ENCODE peak calls at places on chromosomes 3 and 15, in four cellular contexts. N, U, F and S are unnamed samples.
A peak's percentile ranks its signal among the peaks of the same experiment; 100 is the strongest.

GRCh38 chr3:117706037-117706436 is 996.5 kb downstream of the TUSC7 start:
- DNase-seq in N (peak; percentile 81), U (no peak), F (no peak), S (no peak)

GRCh38 chr3:172094621-172095557 is 55.5 kb downstream of the FNDC3B start:
- DNase-seq in N (no peak), U (peak; percentile 46), F (no peak), S (no peak)

GRCh38 chr3:74445541-74445940 is 168.9 kb downstream of the CNTN3 start:
- DNase-seq in N (no peak), U (no peak), F (no peak), S (no peak)

GRCh38 chr3:69370156-69370944 is 15.5 kb downstream of the FRMD4B start:
- DNase-seq in N (peak; percentile 79), U (no peak), F (no peak), S (no peak)

GRCh38 chr3:101625879-101626278 is 51.1 kb downstream of the ZBTB11 start:
- DNase-seq in N (no peak), U (peak; percentile 43), F (no peak), S (peak; percentile 41)

GRCh38 chr15:37028609-37029287 is 71.6 kb downstream of the MEIS2 start:
- DNase-seq in N (peak; percentile 26), U (no peak), F (no peak), S (no peak)

GRCh38 chr3:160409812-160410610 is 10.6 kb downstream of the SMC4 start:
- DNase-seq in N (no peak), U (no peak), F (no peak), S (no peak)

GRCh38 chr3:64209866-64210609 is 15.2 kb downstream of the PRICKLE2 start:
- DNase-seq in N (no peak), U (no peak), F (no peak), S (no peak)

GRCh38 chr3:17806876-17807275 is 64.4 kb upstream of the TBC1D5 start:
- DNase-seq in N (peak; percentile 89), U (no peak), F (no peak), S (no peak)

GRCh38 chr3:149415484-149415883 is 38.0 kb upstream of the TM4SF1 start:
- DNase-seq in N (no peak), U (no peak), F (no peak), S (no peak)

GRCh38 chr3:126102530-126102951 is 18.6 kb upstream of the SLC41A3 start:
- DNase-seq in N (no peak), U (no peak), F (no peak), S (no peak)

GRCh38 chr3:144270100-144270499 is 298.5 kb downstream of the DIPK2A start:
- DNase-seq in N (no peak), U (no peak), F (no peak), S (no peak)

GRCh38 chr3:158837232-158837631 is 35.4 kb downstream of the MFSD1 start:
- DNase-seq in N (no peak), U (no peak), F (no peak), S (no peak)

GRCh38 chr15:93046721-93047120 is 42.3 kb downstream of the RGMA start:
- DNase-seq in N (no peak), U (no peak), F (no peak), S (no peak)

GRCh38 chr3:112774293-112774926 is 72.3 kb downstream of the CD200R1L start:
- DNase-seq in N (no peak), U (no peak), F (no peak), S (no peak)

GRCh38 chr3:9682123-9682522 is 21.5 kb upstream of the CPNE9 start:
- DNase-seq in N (no peak), U (no peak), F (no peak), S (no peak)

GRCh38 chr15:93110502-93111040 is 21.6 kb upstream of the RGMA start:
- DNase-seq in N (peak; percentile 18), U (no peak), F (no peak), S (no peak)

GRCh38 chr15:101258238-101259144 is 6.6 kb upstream of the CHSY1 start:
- DNase-seq in N (peak; percentile 86), U (peak; percentile 65), F (peak; percentile 47), S (no peak)

GRCh38 chr3:147113293-147114045 is 292.9 kb downstream of the ZIC4 start:
- DNase-seq in N (peak; percentile 20), U (peak; percentile 49), F (no peak), S (no peak)

GRCh38 chr3:55006277-55006676 is 78.4 kb upstream of the LRTM1 start:
- DNase-seq in N (no peak), U (peak; percentile 57), F (no peak), S (no peak)

GRCh38 chr3:58052373-58053273 is 44.4 kb downstream of the FLNB start:
- DNase-seq in N (peak; percentile 94), U (peak; percentile 75), F (no peak), S (no peak)

GRCh38 chr3:52317601-52318000 is 1.5 kb downstream of the DNAH1 start:
- DNase-seq in N (peak; percentile 83), U (peak; percentile 91), F (peak; percentile 92), S (peak; percentile 91)

GRCh38 chr15:66747866-66748265 is 45.8 kb downstream of the SMAD6 start:
- DNase-seq in N (no peak), U (no peak), F (no peak), S (no peak)

GRCh38 chr3:190281308-190282051 is 40.8 kb downstream of the CLDN1 start:
- DNase-seq in N (no peak), U (no peak), F (no peak), S (no peak)

GRCh38 chr3:56725175-56725574 is 42.1 kb upstream of the TASOR start:
- DNase-seq in N (no peak), U (no peak), F (no peak), S (no peak)

GRCh38 chr3:39812537-39812936 is 3.1 kb downstream of the MYRIP start:
- DNase-seq in N (peak; percentile 23), U (peak; percentile 31), F (no peak), S (no peak)

GRCh38 chr15:47384316-47384715 is 333.0 kb upstream of the SEMA6D start:
- DNase-seq in N (peak; percentile 83), U (peak; percentile 87), F (no peak), S (peak; percentile 33)

GRCh38 chr3:142888099-142888483 is 792 bp downstream of the PCOLCE2 start:
- DNase-seq in N (peak; percentile 37), U (peak; percentile 88), F (no peak), S (peak; percentile 66)

GRCh38 chr3:53046171-53047170 is 598 bp upstream of the SFMBT1 start:
- DNase-seq in N (peak; percentile 43), U (peak; percentile 82), F (peak; percentile 86), S (peak; percentile 87)

GRCh38 chr3:67381667-67382272 is 272.6 kb downstream of the SUCLG2 start:
- DNase-seq in N (peak; percentile 64), U (no peak), F (no peak), S (no peak)

GRCh38 chr3:16476636-16477035 is 36.9 kb downstream of the RFTN1 start:
- DNase-seq in N (no peak), U (no peak), F (no peak), S (no peak)

GRCh38 chr15:64742385-64742784 is 33.0 kb downstream of the RBPMS2 start:
- DNase-seq in N (no peak), U (no peak), F (no peak), S (no peak)

GRCh38 chr3:190552021-190552420 is 38.1 kb downstream of the IL1RAP start:
- DNase-seq in N (no peak), U (no peak), F (no peak), S (no peak)

GRCh38 chr15:66287461-66288055 is 5.8 kb upstream of the DIS3L start:
- DNase-seq in N (peak; percentile 74), U (peak; percentile 20), F (no peak), S (no peak)

GRCh38 chr15:77181305-77182074 is 110.6 kb upstream of the TSPAN3 start:
- DNase-seq in N (no peak), U (no peak), F (no peak), S (no peak)

GRCh38 chr15:62124953-62125263 is 40.2 kb downstream of the C2CD4B start:
- DNase-seq in N (no peak), U (peak; percentile 18), F (no peak), S (no peak)

GRCh38 chr3:15708882-15709677 is 88.7 kb downstream of the ANKRD28 start:
- DNase-seq in N (peak; percentile 5), U (no peak), F (no peak), S (no peak)

GRCh38 chr3:23916886-23917815 is at the start of the genes NKIRAS1 and RPL15:
- DNase-seq in N (peak; percentile 97), U (peak; percentile 99), F (peak; percentile 93), S (peak; percentile 97)
- H3K18ac ChIP-seq in N (peak within 1 kb of the TSS; percentile 70), U (peak within 1 kb of the TSS; percentile 80), F (peak within 1 kb of the TSS; percentile 89), S (peak within 1 kb of the TSS; percentile 94)

DNA sequence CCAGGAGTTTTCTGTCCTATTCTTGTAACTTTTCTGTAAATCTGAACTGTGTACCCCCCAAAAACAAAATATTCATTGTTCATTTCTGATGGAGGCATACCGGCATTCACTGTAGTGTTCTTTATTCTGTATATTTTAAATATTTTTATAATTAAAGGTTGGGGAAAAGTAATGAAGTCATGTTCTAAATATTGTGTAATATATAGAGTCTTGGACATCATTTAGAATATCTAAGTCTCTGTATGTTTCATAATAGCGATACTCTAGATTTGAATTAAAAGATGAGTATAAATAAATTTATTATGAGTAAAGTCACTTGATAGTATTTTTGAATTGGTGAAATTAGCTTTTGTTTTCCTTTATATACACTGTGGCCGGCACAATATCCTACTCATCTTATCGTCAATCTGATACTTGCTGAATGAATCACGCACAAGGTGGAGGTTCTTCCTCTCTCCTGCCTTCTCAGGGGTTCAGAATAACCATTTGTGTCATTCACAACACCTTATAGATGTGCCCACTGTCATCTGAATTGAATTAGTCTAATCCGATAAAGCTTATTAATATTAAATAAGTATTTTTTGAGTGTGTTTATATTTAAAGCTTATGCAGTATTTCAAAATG is 66.9 kb downstream of the TRAK1 start:
- DNase-seq in N (peak; percentile 46), U (no peak), F (no peak), S (no peak)
- H3K79me2 ChIP-seq in N (peaks cover 3% of the 10 kb centered on the region), U (peaks cover 13% of the 10 kb centered on the region), F (peaks cover 23% of the 10 kb centered on the region), S (no peaks in the 10 kb centered on the region)

DNA sequence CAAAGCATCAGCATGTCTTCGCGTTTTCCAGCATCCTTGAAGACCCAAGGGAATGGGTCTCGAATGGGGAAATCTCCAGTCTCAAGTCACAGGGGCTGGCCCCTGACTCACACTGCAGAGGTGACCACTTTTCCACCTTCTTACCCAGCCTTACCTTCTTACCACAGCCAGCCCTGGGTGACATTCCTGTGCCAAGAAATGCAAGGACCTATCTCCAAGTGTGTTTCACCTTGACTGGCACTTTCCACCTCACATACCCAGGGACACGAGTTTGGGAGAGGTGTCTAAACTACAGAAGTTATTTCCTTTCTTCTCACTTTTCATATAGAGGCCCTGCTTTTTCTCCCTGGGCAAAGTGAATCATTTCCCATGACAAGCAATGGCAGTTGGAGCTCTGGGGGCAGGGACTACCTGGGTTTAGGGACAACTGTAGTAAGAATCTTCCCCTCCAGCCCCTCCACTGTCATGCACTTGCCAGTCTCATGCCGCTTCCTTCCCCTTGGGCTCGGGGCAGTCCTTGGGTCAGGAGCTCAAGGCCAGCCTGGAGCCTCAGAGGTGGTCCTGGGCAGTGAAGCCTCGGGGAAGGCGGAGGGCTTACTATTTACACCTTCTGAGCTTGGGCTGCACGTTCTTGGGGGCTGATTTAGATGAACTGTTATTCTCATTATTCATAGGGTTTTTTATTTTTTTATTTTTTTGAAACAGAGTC is 16.8 kb downstream of the PAQR5 start:
- DNase-seq in N (no peak), U (no peak), F (no peak), S (no peak)
- H3K4me1 ChIP-seq in N (no peaks in the 10 kb centered on the region), U (no peaks in the 10 kb centered on the region), F (peaks cover 6% of the 10 kb centered on the region), S (no peaks in the 10 kb centered on the region)

DNA sequence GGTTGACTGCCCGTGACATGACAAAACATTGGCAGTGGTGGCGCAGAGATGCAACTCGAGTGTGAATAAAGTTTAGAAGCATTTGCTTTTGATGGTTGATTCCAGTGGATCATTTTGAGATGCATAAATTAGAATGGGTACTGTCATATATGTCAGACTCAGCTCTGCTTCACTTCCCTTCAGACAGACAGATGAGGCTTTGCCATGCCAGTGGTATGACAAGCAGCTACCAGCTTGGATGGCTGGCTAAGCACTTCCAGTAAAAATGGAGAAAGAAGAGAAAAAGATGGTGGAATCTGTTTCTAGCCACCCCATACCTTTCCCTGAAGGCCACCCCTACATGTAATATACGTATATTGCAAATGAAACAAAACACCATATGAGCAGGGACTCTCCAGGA is 13.5 kb upstream of the CLEC3B start:
- DNase-seq in N (no peak), U (no peak), F (no peak), S (no peak)
- H3K18ac ChIP-seq in N (no peak overlapping the region), U (no peak overlapping the region), F (no peak overlapping the region), S (no peak overlapping the region)